ENCODE peak calls at places on chromosomes 4 and X, in six cellular contexts. W, J, T, X, R and P are unnamed samples.
A peak's percentile ranks its signal among the peaks of the same experiment; 100 is the strongest.

GRCh38 chrX:46757593-46757992 is 1.3 kb downstream of the SLC9A7 start:
- DNase-seq in W (peak; percentile 13), J (peak; percentile 70), T (no peak), X (no peak), R (no peak), P (no peak)

GRCh38 chrX:12920990-12921389 is 14.6 kb downstream of the TLR8 start:
- DNase-seq in W (no peak), J (no peak), T (no peak), X (no peak), R (no peak), P (no peak)

GRCh38 chr4:179989975-179990374 is 2253.2 kb upstream of the TENM3 start:
- DNase-seq in W (peak; percentile 98), J (no peak), T (no peak), X (no peak), R (peak; percentile 96), P (no peak)

GRCh38 chr4:147768113-147768512 is 36.2 kb downstream of the ARHGAP10 start:
- DNase-seq in W (no peak), J (peak; percentile 66), T (peak; percentile 71), X (peak; percentile 81), R (no peak), P (no peak)

GRCh38 chrX:70257599-70258288 is 2.3 kb downstream of the P2RY4 start:
- DNase-seq in W (no peak), J (no peak), T (peak; percentile 37), X (no peak), R (no peak), P (no peak)

GRCh38 chr4:91087743-91088142 is 960.5 kb downstream of the CCSER1 start:
- DNase-seq in W (no peak), J (no peak), T (no peak), X (no peak), R (no peak), P (no peak)

GRCh38 chrX:9928083-9928482 is 39.1 kb upstream of the CLDN34 start:
- DNase-seq in W (no peak), J (no peak), T (no peak), X (no peak), R (no peak), P (peak; percentile 86)

GRCh38 chr4:168221298-168221697 is 97.3 kb downstream of the DDX60 start:
- DNase-seq in W (no peak), J (peak; percentile 72), T (no peak), X (peak; percentile 72), R (no peak), P (no peak)

GRCh38 chr4:122249357-122249756 is 97.2 kb downstream of the BLTP1 start:
- DNase-seq in W (no peak), J (no peak), T (no peak), X (no peak), R (no peak), P (no peak)

GRCh38 chr4:184259081-184259480 is 41.4 kb upstream of the ENPP6 start:
- DNase-seq in W (no peak), J (no peak), T (no peak), X (no peak), R (no peak), P (no peak)

GRCh38 chr4:184954482-184954881 is 63.8 kb upstream of the HELT start:
- DNase-seq in W (no peak), J (no peak), T (no peak), X (no peak), R (no peak), P (no peak)

GRCh38 chr4:39103291-39103690 is 41.3 kb downstream of the KLHL5 start:
- DNase-seq in W (peak; percentile 21), J (no peak), T (no peak), X (no peak), R (no peak), P (no peak)

GRCh38 chrX:75746891-75747639 is 38.0 kb downstream of the MAGEE2 start:
- DNase-seq in W (peak; percentile 66), J (peak; percentile 22), T (peak; percentile 57), X (peak; percentile 70), R (no peak), P (peak; percentile 66)

GRCh38 chr4:1199556-1200331 is 27.4 kb upstream of the SPON2 start:
- DNase-seq in W (no peak), J (no peak), T (peak; percentile 2), X (no peak), R (no peak), P (no peak)

GRCh38 chrX:12269484-12269883 is 131.2 kb downstream of the FRMPD4 start:
- DNase-seq in W (no peak), J (peak; percentile 34), T (no peak), X (no peak), R (no peak), P (no peak)

GRCh38 chr4:1302159-1302558 is 12.5 kb downstream of the MAEA start:
- DNase-seq in W (no peak), J (no peak), T (no peak), X (no peak), R (no peak), P (no peak)

GRCh38 chrX:44506688-44507087 is 36.0 kb downstream of the FUNDC1 start:
- DNase-seq in W (no peak), J (no peak), T (no peak), X (no peak), R (no peak), P (peak; percentile 2)

DNA sequence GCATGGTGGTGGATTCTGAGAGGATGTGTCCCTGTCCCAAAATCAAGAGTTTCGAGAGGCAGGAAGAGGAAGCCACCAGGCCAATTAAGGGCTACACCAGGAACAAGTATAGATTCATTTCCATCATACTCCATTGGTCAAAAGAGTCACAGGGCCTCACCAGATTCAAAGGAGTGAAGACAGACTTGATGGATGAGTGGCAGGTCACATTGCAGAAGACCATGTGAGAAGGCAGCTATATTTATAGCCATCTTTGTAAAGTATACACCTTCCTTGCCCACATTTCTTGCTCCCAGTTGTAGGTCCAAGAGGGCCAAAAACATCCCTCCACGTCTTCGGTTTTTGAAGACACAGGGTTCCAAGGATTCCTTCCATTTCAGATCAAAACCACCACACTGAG is 406.0 kb downstream of the BCOR start:
- DNase-seq in W (no peak), J (no peak), T (no peak), X (no peak), R (no peak), P (no peak)
- TF ChIP-seq EZH2phosphoT487 in W (no peak), J (no peak), T (no peak), X (no peak), R (no peak), P (no peak)

GRCh38 chr4:38055566-38055965 is 95.4 kb downstream of the PTTG2 start:
- DNase-seq in W (no peak), J (no peak), T (no peak), X (no peak), R (no peak), P (no peak)
- H3K27ac ChIP-seq in W (no peak overlapping the region), J (no peak overlapping the region), T (no peak overlapping the region), X (no peak overlapping the region), R (no peak overlapping the region), P (no peak overlapping the region)

GRCh38 chrX:96889726-96890125 is 6.0 kb downstream of the RPA4 start:
- DNase-seq in W (no peak), J (no peak), T (no peak), X (no peak), R (no peak), P (no peak)
- TF ChIP-seq EZH2phosphoT487 in W (no peak), J (no peak), T (no peak), X (no peak), R (no peak), P (no peak)

DNA sequence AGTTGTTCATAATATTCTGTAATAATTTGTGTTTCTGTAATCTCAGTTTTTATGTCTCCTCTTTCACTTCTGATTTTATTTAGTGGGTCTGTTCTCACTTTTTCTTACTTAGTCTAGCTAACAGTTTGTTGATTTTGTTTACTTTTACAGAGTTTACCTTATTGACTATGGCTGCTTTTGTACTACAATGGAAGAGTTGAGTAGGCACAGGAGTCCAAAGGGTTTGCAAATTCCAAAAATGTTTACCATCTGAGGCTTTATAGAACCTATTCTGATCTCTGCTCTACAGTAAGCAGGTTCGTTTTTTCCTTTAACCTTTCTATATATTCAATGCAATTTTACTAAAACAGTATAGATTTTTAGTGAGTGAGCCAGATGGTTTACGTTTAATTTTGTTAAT is 55.1 kb downstream of the UGT2B17 start:
- DNase-seq in W (no peak), J (no peak), T (no peak), X (no peak), R (no peak), P (no peak)
- H3K27ac ChIP-seq in W (no peak overlapping the region), J (no peak overlapping the region), T (no peak overlapping the region), X (no peak overlapping the region), R (no peak overlapping the region), P (no peak overlapping the region)

DNA sequence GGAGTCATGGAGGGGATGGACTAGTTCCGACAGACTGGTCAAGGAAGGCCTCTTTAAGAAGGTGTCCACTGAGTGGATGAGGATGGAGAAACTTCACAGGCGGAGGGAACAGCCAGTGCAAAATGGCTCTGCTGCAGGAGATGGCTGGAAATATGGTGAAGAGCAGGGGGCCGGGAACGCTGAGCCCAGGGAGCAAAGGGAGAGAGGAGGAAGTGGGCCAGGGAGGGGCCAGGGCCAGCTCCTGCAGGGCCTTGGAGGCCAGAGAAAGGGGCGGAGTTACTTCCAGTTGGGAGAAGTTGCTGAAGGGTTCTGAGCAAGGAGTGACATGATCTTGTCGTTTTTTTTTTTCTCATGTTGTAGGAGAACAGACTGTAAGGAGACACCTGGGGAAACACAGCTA is 94.5 kb downstream of the WFS1 start:
- DNase-seq in W (no peak), J (no peak), T (no peak), X (no peak), R (no peak), P (no peak)
- TF ChIP-seq EZH2phosphoT487 in W (no peak), J (no peak), T (no peak), X (no peak), R (no peak), P (no peak)

GRCh38 chr4:51909236-51909703 is 66.3 kb downstream of the DCUN1D4 start:
- DNase-seq in W (no peak), J (no peak), T (peak; percentile 85), X (no peak), R (no peak), P (no peak)
- H3K27ac ChIP-seq in W (no peak overlapping the region), J (no peak overlapping the region), T (peak overlapping the region; percentile 92), X (no peak overlapping the region), R (no peak overlapping the region), P (no peak overlapping the region)